ENCODE peak calls at places on chromosomes 7 and 10, in eight cellular contexts. Y, A, W, V, R, S, C and O are unnamed samples.

GRCh38 chr7:57821438-57822382 is 371.7 kb downstream of the ZNF716 start:
- DNase-seq in Y (no peak), A (no peak), W (no peak), V (no peak), R (no peak), S (no peak), C (no peak), O (no peak)

GRCh38 chr7:78063758-78064157 is 265.2 kb downstream of the PHTF2 start:
- DNase-seq in Y (no peak), A (no peak), W (no peak), V (no peak), R (no peak), S (no peak), C (no peak), O (no peak)

GRCh38 chr10:92789826-92790225 is 58.5 kb upstream of the EXOC6 start:
- DNase-seq in Y (no peak), A (no peak), W (no peak), V (no peak), R (no peak), S (no peak), C (no peak), O (no peak)

GRCh38 chr7:93160410-93160809 is 12.2 kb upstream of the SAMD9L start:
- DNase-seq in Y (no peak), A (no peak), W (no peak), V (no peak), R (no peak), S (no peak), C (no peak), O (no peak)

GRCh38 chr10:127293640-127294039 is 97.2 kb upstream of the INSYN2A start:
- DNase-seq in Y (peak; percentile 21), A (no peak), W (no peak), V (no peak), R (no peak), S (no peak), C (peak; percentile 23), O (peak; percentile 14)

GRCh38 chr7:70259497-70259896 is 661.2 kb downstream of the AUTS2 start:
- DNase-seq in Y (no peak), A (no peak), W (no peak), V (no peak), R (no peak), S (no peak), C (no peak), O (no peak)

GRCh38 chr7:157654350-157654749 is 317.5 kb downstream of the DNAJB6 start:
- DNase-seq in Y (no peak), A (no peak), W (no peak), V (no peak), R (no peak), S (no peak), C (no peak), O (no peak)

GRCh38 chr7:138875794-138876193 is 77.8 kb upstream of the ATP6V0A4 start:
- DNase-seq in Y (no peak), A (no peak), W (peak; percentile 57), V (no peak), R (no peak), S (no peak), C (peak; percentile 56), O (peak; percentile 61)

GRCh38 chr7:104327963-104328307 is 468 bp upstream of the LHFPL3 start:
- DNase-seq in Y (no peak), A (peak; percentile 1), W (no peak), V (peak; percentile 27), R (no peak), S (no peak), C (no peak), O (no peak)

GRCh38 chr10:72228318-72228751 is 12.3 kb upstream of the ASCC1 start:
- DNase-seq in Y (no peak), A (no peak), W (no peak), V (no peak), R (no peak), S (no peak), C (no peak), O (no peak)

GRCh38 chr10:65548046-65548445 is 1377.8 kb upstream of the LRRTM3 start:
- DNase-seq in Y (no peak), A (no peak), W (no peak), V (no peak), R (no peak), S (no peak), C (no peak), O (no peak)

GRCh38 chr10:127649642-127650041 is 87.3 kb upstream of the FOXI2 start:
- DNase-seq in Y (no peak), A (peak; percentile 9), W (no peak), V (peak; percentile 21), R (no peak), S (no peak), C (no peak), O (no peak)

GRCh38 chr7:13920053-13920697 is 69.3 kb downstream of the ETV1 start:
- DNase-seq in Y (no peak), A (peak; percentile 65), W (no peak), V (no peak), R (peak; percentile 94), S (no peak), C (no peak), O (no peak)

GRCh38 chr10:132468201-132468600 is 69.4 kb upstream of the INPP5A start:
- DNase-seq in Y (no peak), A (no peak), W (no peak), V (no peak), R (no peak), S (no peak), C (no peak), O (no peak)

GRCh38 chr10:69352569-69353264 is 64.0 kb downstream of the TACR2 start:
- DNase-seq in Y (no peak), A (no peak), W (no peak), V (no peak), R (no peak), S (no peak), C (no peak), O (no peak)

GRCh38 chr10:43461950-43462349 is 25.0 kb downstream of the ZNF487 start:
- DNase-seq in Y (no peak), A (peak; percentile 26), W (no peak), V (peak; percentile 52), R (peak; percentile 37), S (peak; percentile 78), C (no peak), O (no peak)

GRCh38 chr10:72075184-72076115 is 12.9 kb downstream of the SPOCK2 start:
- DNase-seq in Y (no peak), A (no peak), W (no peak), V (no peak), R (no peak), S (no peak), C (no peak), O (no peak)

GRCh38 chr10:69652111-69652856 is 22.2 kb downstream of the FAM241B start:
- DNase-seq in Y (no peak), A (no peak), W (no peak), V (no peak), R (no peak), S (no peak), C (no peak), O (no peak)

GRCh38 chr7:70775570-70776156 is 356.3 kb upstream of the GALNT17 start:
- DNase-seq in Y (no peak), A (no peak), W (no peak), V (no peak), R (no peak), S (no peak), C (no peak), O (no peak)

GRCh38 chr7:21771906-21772610 is 173.6 kb downstream of the CDCA7L start:
- DNase-seq in Y (no peak), A (peak; percentile 4), W (no peak), V (no peak), R (no peak), S (no peak), C (no peak), O (no peak)

GRCh38 chr7:149007615-149008014 is 20.7 kb downstream of the PDIA4 start:
- DNase-seq in Y (no peak), A (no peak), W (no peak), V (no peak), R (no peak), S (no peak), C (no peak), O (no peak)

GRCh38 chr10:60123172-60123571 is 216.8 kb upstream of the CCDC6 start:
- DNase-seq in Y (no peak), A (no peak), W (no peak), V (no peak), R (no peak), S (no peak), C (no peak), O (no peak)

GRCh38 chr10:44971419-44971818 is 7.2 kb downstream of the DEPP1 start:
- DNase-seq in Y (no peak), A (no peak), W (no peak), V (no peak), R (no peak), S (no peak), C (no peak), O (no peak)

GRCh38 chr7:36132025-36132424 is 21.0 kb upstream of the EEPD1 start:
- DNase-seq in Y (no peak), A (no peak), W (no peak), V (no peak), R (no peak), S (no peak), C (no peak), O (no peak)

GRCh38 chr7:55485501-55486171 is 86.7 kb downstream of the VOPP1 start:
- DNase-seq in Y (no peak), A (no peak), W (no peak), V (no peak), R (no peak), S (no peak), C (no peak), O (no peak)

GRCh38 chr7:122970740-122971725 is 24.5 kb downstream of the TAS2R16 start:
- DNase-seq in Y (no peak), A (no peak), W (no peak), V (no peak), R (no peak), S (no peak), C (no peak), O (no peak)

GRCh38 chr7:90267263-90267858 is 22.4 kb downstream of the CFAP69 start:
- DNase-seq in Y (no peak), A (no peak), W (no peak), V (no peak), R (no peak), S (no peak), C (no peak), O (no peak)

GRCh38 chr7:35021445-35021844 is 15.8 kb downstream of the DPY19L1 start:
- DNase-seq in Y (no peak), A (no peak), W (no peak), V (no peak), R (no peak), S (no peak), C (no peak), O (no peak)

GRCh38 chr7:8189615-8190014 is 72.4 kb downstream of the ICA1 start:
- DNase-seq in Y (no peak), A (no peak), W (no peak), V (no peak), R (peak; percentile 85), S (no peak), C (no peak), O (no peak)